ENCODE peak calls at places on chromosomes 4 and X, in eight cellular contexts. D is brain microvascular endothelial cell, Q is GM12865, K is cardiac muscle cell, G is tibial artery, A is GM23338, F is body of pancreas, W is BE2C. Z is an unnamed sample.

GRCh38 chr4:120659626-120660170 is 262.8 kb downstream of the PRDM5 start:
- DNase-seq in Q (no peak), W (peak), A (no peak), K (no peak), F (no peak), D (no peak), G (no peak), Z (no peak)

GRCh38 chr4:53227451-53227850 is 138.4 kb downstream of the SCFD2 start:
- DNase-seq in W (no peak), D (no peak), K (no peak), Q (no peak), F (no peak), G (no peak), A (no peak), Z (no peak)

GRCh38 chr4:147453561-147454141 is 27.2 kb upstream of the EDNRA start:
- DNase-seq in W (no peak), Q (no peak), D (peak), G (no peak), F (no peak), K (no peak), A (peak), Z (no peak)

GRCh38 chr4:83561381-83561780 is 25.5 kb downstream of the GPAT3 start:
- DNase-seq in K (no peak), D (peak), F (peak), G (peak), Q (no peak), W (no peak), A (no peak), Z (no peak)

GRCh38 chr4:154779362-154779947 is 1.6 kb upstream of the RBM46 start:
- DNase-seq in F (no peak), D (no peak), Q (peak), A (peak), W (no peak), G (no peak), K (peak), Z (peak)

GRCh38 chr4:77358315-77358928 is 201.4 kb downstream of the CCNG2 start:
- DNase-seq in G (no peak), Q (peak), D (peak), W (peak), K (peak), A (peak), F (peak), Z (peak)

GRCh38 chr4:158894826-158895225 is 126.0 kb downstream of the FNIP2 start:
- DNase-seq in F (no peak), G (no peak), K (no peak), A (no peak), D (no peak), Q (no peak), W (no peak), Z (no peak)

GRCh38 chr4:186939226-186939625 is 215.6 kb upstream of the FAT1 start:
- DNase-seq in G (no peak), D (no peak), A (no peak), W (no peak), K (no peak), F (no peak), Q (no peak), Z (no peak)

GRCh38 chr4:100063355-100063754 is 113.3 kb upstream of the H2AZ1 start:
- DNase-seq in D (no peak), A (no peak), Q (no peak), G (no peak), W (no peak), F (no peak), K (no peak), Z (no peak)

GRCh38 chr4:8761167-8761823 is 110.3 kb downstream of the HMX1 start:
- DNase-seq in A (no peak), G (peak), D (no peak), W (peak), Q (no peak), K (no peak), F (no peak), Z (no peak)

GRCh38 chrX:2614911-2615310 is 76.2 kb upstream of the CD99 start:
- DNase-seq in D (peak), K (peak), W (no peak), F (no peak), A (peak), G (no peak), Q (no peak), Z (peak)

GRCh38 chr4:37686373-37687174 is at the start of gene RELL1:
- DNase-seq in Q (peak), A (peak), D (peak), W (peak), F (peak), G (peak), K (peak), Z (peak)

GRCh38 chr4:93072292-93072691 is 756.3 kb upstream of the ATOH1 start:
- DNase-seq in Q (no peak), A (no peak), G (no peak), F (no peak), K (no peak), W (no peak), D (no peak), Z (no peak)

GRCh38 chrX:152896450-152896849 is 1.4 kb upstream of the ZNF185 start:
- DNase-seq in G (no peak), A (no peak), D (peak), Q (no peak), K (no peak), W (no peak), F (no peak), Z (no peak)

GRCh38 chrX:146863566-146863965 is 49.0 kb upstream of the CXorf51A start:
- DNase-seq in D (peak), F (no peak), K (no peak), Q (no peak), W (no peak), G (no peak), A (peak), Z (no peak)

GRCh38 chrX:65480960-65481359 is 53.6 kb downstream of the LAS1L start:
- DNase-seq in W (no peak), D (no peak), K (no peak), G (no peak), F (no peak), A (peak), Q (no peak), Z (no peak)

DNA sequence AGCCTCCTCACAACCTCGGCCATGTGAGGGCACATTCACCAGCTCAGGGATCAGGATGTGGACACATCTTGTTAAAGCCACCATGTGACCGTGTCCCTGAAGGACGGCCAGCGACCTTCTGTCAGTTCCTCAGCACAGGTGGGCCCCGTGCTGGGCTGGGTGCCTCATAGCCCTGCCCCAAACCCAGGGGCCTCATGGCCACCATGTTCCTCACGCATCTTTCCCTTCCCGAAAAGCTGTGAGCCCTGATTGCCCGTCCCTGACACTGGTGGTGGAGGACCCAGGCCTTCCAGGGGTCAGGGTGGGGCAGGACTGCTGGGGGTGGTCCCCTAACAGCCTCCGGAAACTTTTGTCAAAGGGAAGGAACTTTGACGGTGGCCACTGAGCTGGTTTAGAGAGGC is 60.1 kb upstream of the ADRA2C start:
- DNase-seq in K (no peak), G (no peak), A (no peak), D (no peak), F (no peak), Q (no peak), W (peak), Z (no peak)
- H3K4me3 ChIP-seq in K (no peak), G (peak), A (no peak), D (no peak), F (no peak), Q (no peak), W (no peak), Z (no peak)

GRCh38 chr4:85081196-85081595 is 114.7 kb upstream of the WDFY3 start:
- DNase-seq in K (no peak), F (no peak), G (no peak), W (no peak), Q (no peak), D (no peak), A (no peak), Z (no peak)

GRCh38 chr4:85086721-85087120 is 120.2 kb upstream of the WDFY3 start:
- DNase-seq in D (no peak), A (no peak), K (no peak), W (no peak), Q (no peak), F (no peak), G (no peak), Z (no peak)

GRCh38 chr4:85084371-85085170 is 118.1 kb upstream of the WDFY3 start:
- DNase-seq in Q (peak), D (peak), A (peak), F (peak), K (peak), W (peak), G (peak), Z (peak)
- TF ChIP-seq CTCF in Q (peak), D (peak), A (peak), F (peak), K (peak), W (peak), G (peak), Z (peak)

DNA sequence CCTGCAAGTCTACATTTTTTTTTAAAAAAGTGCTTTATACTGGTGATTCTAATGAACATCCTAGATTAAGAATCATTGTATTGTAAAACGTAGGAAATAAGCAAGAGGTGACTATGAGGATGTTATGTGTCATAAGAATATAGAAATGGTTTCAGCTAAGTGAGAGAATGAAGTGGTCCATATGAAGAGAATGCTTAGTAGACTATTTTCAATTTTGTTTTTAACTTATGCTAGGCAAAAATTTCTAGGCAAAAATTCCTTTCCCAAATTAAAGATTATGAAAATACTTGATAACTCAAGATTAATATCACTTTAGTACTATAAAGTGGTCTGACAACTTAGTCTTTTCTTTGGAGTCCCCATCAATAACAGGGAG is 825 bp downstream of the DYNLT3 start:
- DNase-seq in D (no peak), Q (no peak), K (no peak), F (no peak), W (no peak), G (no peak), A (no peak), Z (no peak)
- H3K4me3 ChIP-seq in D (peak), Q (peak), K (peak), F (no peak), W (peak), G (peak), A (peak), Z (peak)

DNA sequence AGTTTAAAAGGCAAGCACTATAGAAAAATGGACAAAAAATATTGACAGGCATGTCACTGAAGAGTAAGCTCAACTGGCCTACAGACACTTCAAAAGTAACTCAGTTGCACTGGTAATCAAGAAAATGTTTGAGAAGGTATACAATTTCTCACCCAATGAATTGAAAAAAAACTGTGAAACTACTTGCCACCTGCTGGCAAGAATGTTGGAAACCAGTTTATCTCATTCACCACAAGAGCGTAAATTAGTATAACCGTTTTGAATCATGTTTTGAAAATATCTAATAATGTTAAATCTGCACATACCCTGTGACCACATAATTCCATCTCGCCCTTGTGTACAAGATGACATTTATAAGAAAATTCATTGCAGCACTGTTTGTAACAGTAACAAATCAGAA is 31.7 kb downstream of the TXK start:
- DNase-seq in W (no peak), G (no peak), D (no peak), A (peak), F (no peak), K (no peak), Q (no peak), Z (no peak)
- TF ChIP-seq CTCF in W (no peak), G (no peak), D (peak), A (peak), F (no peak), K (peak), Q (no peak), Z (no peak)

DNA sequence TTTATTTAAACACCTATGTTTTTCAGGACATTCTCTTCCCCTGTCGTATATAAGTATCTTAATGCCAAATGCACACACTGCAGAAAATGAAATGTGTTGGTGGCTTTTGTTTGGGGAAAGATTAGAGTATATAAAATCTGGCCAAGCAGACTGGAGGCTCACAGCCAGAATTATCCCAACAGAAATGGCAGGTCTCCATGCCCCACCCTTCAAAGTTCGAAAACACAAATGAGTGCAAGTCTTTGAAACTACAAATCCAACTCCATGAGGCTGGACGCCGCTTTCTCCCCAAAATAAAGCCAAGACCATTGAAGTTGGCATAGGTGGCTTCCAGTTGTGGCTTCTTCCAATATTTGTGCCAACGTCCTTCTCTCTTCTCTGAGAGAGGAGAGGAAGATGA is 72.0 kb downstream of the APBB2 start:
- DNase-seq in G (peak), K (no peak), D (no peak), A (no peak), W (no peak), F (no peak), Q (no peak), Z (no peak)
- H3K4me3 ChIP-seq in G (peak), K (no peak), D (no peak), A (no peak), W (no peak), F (no peak), Q (no peak), Z (peak)

GRCh38 chr4:131644619-131645018 is 1504.5 kb upstream of the PCDH10 start:
- DNase-seq in W (peak), Q (peak), G (no peak), F (peak), K (peak), D (no peak), A (peak), Z (no peak)
- TF ChIP-seq CTCF in W (peak), Q (peak), G (no peak), F (peak), K (peak), D (peak), A (peak), Z (peak)

GRCh38 chr4:2831611-2832308 is 11.9 kb upstream of the ADD1 start:
- DNase-seq in K (no peak), D (no peak), Q (no peak), W (no peak), A (no peak), F (no peak), G (no peak), Z (no peak)
- H3K4me3 ChIP-seq in K (no peak), D (no peak), Q (no peak), W (no peak), A (no peak), F (no peak), G (no peak), Z (no peak)

GRCh38 chrX:13123857-13124345 is 79.5 kb upstream of the FAM9C start:
- DNase-seq in G (no peak), Q (peak), W (no peak), D (peak), A (no peak), F (no peak), K (no peak), Z (peak)

GRCh38 chrX:13125188-13125587 is 80.8 kb upstream of the FAM9C start:
- DNase-seq in D (no peak), Q (no peak), W (no peak), K (no peak), G (no peak), A (no peak), F (no peak), Z (no peak)

GRCh38 chrX:13128104-13128503 is 83.7 kb upstream of the FAM9C start:
- DNase-seq in K (no peak), F (no peak), A (no peak), W (no peak), Q (no peak), G (no peak), D (no peak), Z (no peak)

GRCh38 chrX:13123247-13123856 is 78.9 kb upstream of the FAM9C start:
- DNase-seq in D (no peak), W (no peak), F (no peak), K (no peak), Q (no peak), G (no peak), A (no peak), Z (no peak)

DNA sequence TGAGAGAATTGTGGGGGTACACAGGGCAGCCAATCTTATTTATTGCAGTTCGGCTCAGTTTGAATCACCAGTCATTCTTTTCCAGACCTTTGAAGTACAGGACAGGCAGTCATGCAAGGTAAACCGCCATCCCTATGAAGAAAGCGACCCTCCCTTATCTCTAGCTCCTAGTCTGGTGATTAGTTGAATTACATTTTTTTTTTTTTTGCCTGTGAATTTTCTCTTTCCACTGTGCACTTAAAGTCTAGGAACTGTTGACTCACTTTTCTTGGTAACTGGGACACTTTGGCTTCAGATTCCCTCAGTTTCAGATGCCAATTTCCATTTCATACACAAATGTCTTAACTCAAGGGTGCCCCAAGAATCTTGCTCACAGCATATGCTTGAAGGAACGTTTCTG is 82.4 kb upstream of the FAM9C start:
- DNase-seq in G (no peak), K (no peak), Q (no peak), A (no peak), W (no peak), F (no peak), D (peak), Z (no peak)
- TF ChIP-seq CTCF in G (no peak), K (no peak), Q (no peak), A (no peak), W (no peak), F (no peak), D (no peak), Z (no peak)

GRCh38 chrX:48919947-48920712 is 1.3 kb upstream of the PIM2 start:
- DNase-seq in D (no peak), G (no peak), F (no peak), W (no peak), K (no peak), Q (peak), A (no peak), Z (no peak)
- H3K4me3 ChIP-seq in D (no peak), G (peak), F (no peak), W (no peak), K (peak), Q (peak), A (peak), Z (no peak)